ENCODE peak calls at places on chromosomes 4 and X, in ten cellular contexts. W is mammary epithelial cell, J is fibroblast of pulmonary artery, H is EL, I is kidney tubule cell, C is NAMALWA, K is NCI-H446, Y is NCI-H510A, P is HT1080, R is AG10803. U is an unnamed sample.

GRCh38 chr4:83114576-83114975 is at the start of gene PLAC8:
- DNase-seq in W (peak; percentile 87), J (no peak), H (peak; percentile 52), I (no peak), C (peak; percentile 90), K (no peak), Y (peak; percentile 21), P (no peak), R (no peak), U (peak; percentile 87)

GRCh38 chr4:166202991-166203390 is 330.0 kb downstream of the TLL1 start:
- DNase-seq in W (no peak), J (no peak), H (no peak), I (no peak), C (no peak), K (no peak), Y (no peak), P (no peak), R (no peak), U (no peak)

GRCh38 chrX:45191383-45191782 is 9.3 kb downstream of the DIPK2B start:
- DNase-seq in W (no peak), J (no peak), H (no peak), I (no peak), C (no peak), K (no peak), Y (no peak), P (no peak), R (no peak), U (peak; percentile 3)

GRCh38 chr4:187235456-187236170 is 512.0 kb upstream of the FAT1 start:
- DNase-seq in W (no peak), J (no peak), H (no peak), I (peak; percentile 79), C (no peak), K (no peak), Y (peak; percentile 13), P (no peak), R (peak; percentile 28), U (no peak)

GRCh38 chr4:154612472-154613414 is at the start of gene FGG:
- DNase-seq in W (no peak), J (no peak), H (no peak), I (no peak), C (no peak), K (no peak), Y (no peak), P (no peak), R (no peak), U (no peak)

GRCh38 chr4:140084426-140084825 is 69.6 kb downstream of the MAML3 start:
- DNase-seq in W (no peak), J (no peak), H (no peak), I (no peak), C (no peak), K (no peak), Y (no peak), P (no peak), R (no peak), U (no peak)

GRCh38 chrX:133335027-133335426 is 80.3 kb downstream of the GPC4 start:
- DNase-seq in W (peak; percentile 11), J (peak; percentile 32), H (no peak), I (peak; percentile 37), C (peak; percentile 50), K (peak; percentile 2), Y (no peak), P (no peak), R (peak; percentile 28), U (peak; percentile 3)

GRCh38 chrX:38896724-38897298 is 95.6 kb downstream of the MID1IP1 start:
- DNase-seq in W (no peak), J (no peak), H (no peak), I (no peak), C (no peak), K (no peak), Y (no peak), P (no peak), R (no peak), U (peak; percentile 36)

GRCh38 chr4:2290974-2291704 is 29.2 kb upstream of the MXD4 start:
- DNase-seq in W (no peak), J (no peak), H (no peak), I (no peak), C (peak; percentile 56), K (no peak), Y (no peak), P (no peak), R (no peak), U (peak; percentile 55)

GRCh38 chr4:61202638-61203495 is 2.7 kb downstream of the ADGRL3 start:
- DNase-seq in W (peak; percentile 42), J (peak; percentile 11), H (peak; percentile 1), I (peak; percentile 52), C (no peak), K (peak; percentile 21), Y (no peak), P (peak; percentile 28), R (no peak), U (no peak)

GRCh38 chrX:45295587-45295986 is 94.9 kb upstream of the DIPK2B start:
- DNase-seq in W (peak; percentile 46), J (peak; percentile 11), H (peak; percentile 79), I (peak; percentile 81), C (no peak), K (no peak), Y (peak; percentile 1), P (peak; percentile 39), R (peak; percentile 58), U (no peak)

GRCh38 chr4:95209942-95210341 is 338.8 kb downstream of the UNC5C start:
- DNase-seq in W (no peak), J (no peak), H (no peak), I (no peak), C (no peak), K (no peak), Y (no peak), P (no peak), R (no peak), U (no peak)

GRCh38 chr4:64718091-64718490 is 308.8 kb upstream of the TECRL start:
- DNase-seq in W (peak; percentile 30), J (peak; percentile 0), H (peak; percentile 5), I (peak; percentile 60), C (no peak), K (no peak), Y (no peak), P (peak; percentile 75), R (no peak), U (no peak)

GRCh38 chr4:27467351-27467750 is 606.7 kb downstream of the STIM2 start:
- DNase-seq in W (no peak), J (no peak), H (no peak), I (no peak), C (no peak), K (no peak), Y (no peak), P (no peak), R (no peak), U (no peak)

GRCh38 chr4:41939016-41939623 is 3.9 kb downstream of the TMEM33 start:
- DNase-seq in W (peak; percentile 74), J (peak; percentile 44), H (no peak), I (peak; percentile 62), C (no peak), K (no peak), Y (no peak), P (no peak), R (peak; percentile 20), U (no peak)

GRCh38 chr4:93834371-93835066 is 6.0 kb downstream of the ATOH1 start:
- DNase-seq in W (no peak), J (no peak), H (no peak), I (no peak), C (no peak), K (no peak), Y (no peak), P (no peak), R (no peak), U (no peak)

GRCh38 chr4:8830611-8831200 is 40.9 kb downstream of the HMX1 start:
- DNase-seq in W (no peak), J (no peak), H (no peak), I (no peak), C (no peak), K (no peak), Y (no peak), P (no peak), R (no peak), U (no peak)

GRCh38 chr4:121070274-121070673 is 2.1 kb downstream of the NDNF start:
- DNase-seq in W (no peak), J (no peak), H (no peak), I (no peak), C (no peak), K (no peak), Y (no peak), P (no peak), R (no peak), U (no peak)

GRCh38 chr4:56650259-56651070 is 30.6 kb downstream of the HOPX start:
- DNase-seq in W (no peak), J (no peak), H (no peak), I (no peak), C (no peak), K (no peak), Y (no peak), P (no peak), R (no peak), U (no peak)

GRCh38 chrX:40651620-40652223 is 4.4 kb upstream of the CXorf38 start:
- DNase-seq in W (peak; percentile 44), J (peak; percentile 72), H (peak; percentile 47), I (peak; percentile 72), C (peak; percentile 74), K (peak; percentile 53), Y (peak; percentile 7), P (peak; percentile 29), R (peak; percentile 48), U (peak; percentile 75)

GRCh38 chr4:65437102-65437501 is 233.2 kb downstream of the EPHA5 start:
- DNase-seq in W (no peak), J (peak; percentile 86), H (no peak), I (no peak), C (no peak), K (no peak), Y (no peak), P (no peak), R (no peak), U (no peak)

GRCh38 chr4:78323439-78323838 is 228.1 kb upstream of the ANXA3 start:
- DNase-seq in W (no peak), J (no peak), H (no peak), I (no peak), C (no peak), K (no peak), Y (no peak), P (no peak), R (no peak), U (no peak)

GRCh38 chr4:8555716-8556115 is 24.5 kb upstream of the GPR78 start:
- DNase-seq in W (no peak), J (no peak), H (no peak), I (no peak), C (no peak), K (no peak), Y (no peak), P (no peak), R (no peak), U (no peak)

GRCh38 chr4:78689700-78690318 is 86.3 kb upstream of the BMP2K start:
- DNase-seq in W (no peak), J (no peak), H (peak; percentile 23), I (no peak), C (no peak), K (no peak), Y (no peak), P (peak; percentile 41), R (no peak), U (no peak)

GRCh38 chr4:78922207-78922606 is 17.0 kb downstream of the PAQR3 start:
- DNase-seq in W (no peak), J (peak; percentile 49), H (no peak), I (peak; percentile 14), C (no peak), K (no peak), Y (no peak), P (peak; percentile 53), R (peak; percentile 60), U (no peak)

GRCh38 chrX:71941771-71942170 is 31.1 kb downstream of the NHSL2 start:
- DNase-seq in W (no peak), J (peak; percentile 74), H (peak; percentile 56), I (peak; percentile 33), C (no peak), K (no peak), Y (no peak), P (peak; percentile 77), R (peak; percentile 70), U (no peak)